ENCODE peak calls at places on chromosome 17, in eight cellular contexts. T, M, S, L, H, Y, O and C are unnamed samples. For H3K4me1 and H3K27me3, the result is how much of the 10 kb centered on the place peaks cover.

GRCh38 chr17:13346081-13346533 is 255.6 kb downstream of the HS3ST3A1 start:
- DNase-seq in T (no peak), M (peak), S (no peak), L (no peak), H (no peak), Y (no peak), O (no peak), C (no peak)

GRCh38 chr17:37844158-37844976 is 79.8 kb upstream of the TBC1D3K start:
- DNase-seq in T (peak), M (peak), S (no peak), L (peak), H (peak), Y (peak), O (no peak), C (peak)

GRCh38 chr17:31907342-31907975 is 6.0 kb upstream of the UTP6 start:
- DNase-seq in T (no peak), M (peak), S (no peak), L (no peak), H (peak), Y (no peak), O (peak), C (peak)

GRCh38 chr17:27226611-27227234 is 67.2 kb upstream of the WSB1 start:
- DNase-seq in T (no peak), M (no peak), S (peak), L (no peak), H (no peak), Y (no peak), O (no peak), C (peak)

GRCh38 chr17:59627770-59628171 is 8.1 kb downstream of the CLTC start:
- DNase-seq in T (no peak), M (no peak), S (no peak), L (no peak), H (no peak), Y (no peak), O (no peak), C (no peak)

GRCh38 chr17:75181608-75182318 is 996 bp downstream of the SUMO2 start:
- DNase-seq in T (peak), M (no peak), S (peak), L (no peak), H (peak), Y (no peak), O (peak), C (peak)

GRCh38 chr17:4313482-4314114 is 49.8 kb upstream of the ANKFY1 start:
- DNase-seq in T (no peak), M (no peak), S (no peak), L (no peak), H (no peak), Y (no peak), O (no peak), C (no peak)

GRCh38 chr17:32805029-32805976 is 71.6 kb downstream of the MYO1D start:
- DNase-seq in T (no peak), M (no peak), S (no peak), L (no peak), H (no peak), Y (no peak), O (no peak), C (no peak)

GRCh38 chr17:5044630-5045029 is 9.4 kb upstream of the SLC52A1 start:
- DNase-seq in T (no peak), M (no peak), S (peak), L (peak), H (no peak), Y (no peak), O (no peak), C (peak)

GRCh38 chr17:42050360-42051012 is at the start of gene C17orf113:
- DNase-seq in T (peak), M (peak), S (peak), L (peak), H (peak), Y (peak), O (no peak), C (peak)

GRCh38 chr17:77535435-77535834 is 394.7 kb downstream of the SEC14L1 start:
- DNase-seq in T (no peak), M (no peak), S (no peak), L (no peak), H (no peak), Y (no peak), O (peak), C (no peak)

GRCh38 chr17:80855968-80856862 is 135.4 kb upstream of the CHMP6 start:
- DNase-seq in T (no peak), M (no peak), S (peak), L (peak), H (no peak), Y (no peak), O (peak), C (peak)

GRCh38 chr17:7589204-7589868 is 558 bp downstream of the SOX15 start:
- DNase-seq in T (peak), M (peak), S (peak), L (peak), H (peak), Y (peak), O (peak), C (peak)

GRCh38 chr17:19867654-19868395 is at the start of gene ULK2:
- DNase-seq in T (peak), M (peak), S (peak), L (peak), H (peak), Y (peak), O (peak), C (peak)

GRCh38 chr17:65750678-65751077 is 189.2 kb upstream of the AXIN2 start:
- DNase-seq in T (peak), M (peak), S (peak), L (peak), H (peak), Y (no peak), O (no peak), C (peak)

GRCh38 chr17:71099003-71099710 is 929.8 kb downstream of the KCNJ2 start:
- DNase-seq in T (no peak), M (no peak), S (no peak), L (no peak), H (no peak), Y (no peak), O (no peak), C (no peak)

GRCh38 chr17:80667462-80668277 is 123.0 kb downstream of the RPTOR start:
- DNase-seq in T (no peak), M (no peak), S (no peak), L (no peak), H (no peak), Y (no peak), O (peak), C (peak)

GRCh38 chr17:10069301-10069700 is 129.1 kb downstream of the GAS7 start:
- DNase-seq in T (no peak), M (peak), S (no peak), L (no peak), H (peak), Y (no peak), O (peak), C (no peak)

GRCh38 chr17:27319536-27320221 is 25.8 kb downstream of the WSB1 start:
- DNase-seq in T (peak), M (peak), S (peak), L (no peak), H (peak), Y (no peak), O (peak), C (peak)

GRCh38 chr17:78252701-78253635 is 21.5 kb downstream of the TMEM235 start:
- DNase-seq in T (no peak), M (peak), S (no peak), L (no peak), H (no peak), Y (no peak), O (no peak), C (no peak)

DNA sequence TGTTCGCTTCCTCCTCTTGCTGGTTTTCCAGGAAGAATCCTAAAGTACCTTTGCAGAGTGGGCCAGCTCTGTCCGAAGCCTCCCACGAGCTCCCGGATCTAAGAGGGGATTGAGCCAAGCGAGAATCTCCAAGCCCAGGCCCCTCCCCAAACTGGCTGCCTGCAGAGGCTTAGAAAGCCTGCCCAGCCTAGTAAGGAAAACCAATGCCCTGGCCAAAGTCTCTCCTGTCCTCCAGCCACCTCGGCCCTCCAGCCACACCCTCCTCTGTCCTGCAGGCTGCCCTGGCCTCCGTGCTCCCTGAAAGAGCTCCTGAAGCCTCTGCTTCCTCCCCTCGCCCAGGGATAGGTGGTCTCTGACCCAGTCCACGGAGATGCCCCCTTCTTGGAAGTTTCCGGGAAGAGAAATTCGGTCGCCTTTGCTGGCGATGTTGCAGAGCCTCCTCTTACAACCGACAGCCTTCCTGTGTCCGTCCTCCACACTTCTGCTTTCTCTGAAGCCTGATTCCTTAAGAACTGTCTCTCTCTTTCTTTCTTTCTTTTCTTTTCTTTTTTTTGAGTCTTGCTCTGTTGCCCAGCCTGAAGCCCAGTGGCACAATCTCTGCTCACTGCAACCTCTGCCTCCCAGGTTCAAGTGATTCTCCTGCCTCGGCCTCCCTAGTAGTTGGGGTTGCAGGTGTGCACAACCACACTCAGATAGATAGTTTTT is 54.9 kb upstream of the TOB1 start:
- DNase-seq in T (no peak), M (no peak), S (no peak), L (peak), H (no peak), Y (no peak), O (no peak), C (peak)
- H3K4me1 ChIP-seq in T (under half), M (under half), S (half or more), L (half or more), H (under half), Y (under half), O (under half), C (under half)

GRCh38 chr17:49907279-49907678 is 59.4 kb upstream of the TAC4 start:
- DNase-seq in T (no peak), M (no peak), S (no peak), L (no peak), H (no peak), Y (no peak), O (no peak), C (no peak)

GRCh38 chr17:49906511-49907136 is 58.8 kb upstream of the TAC4 start:
- DNase-seq in T (no peak), M (no peak), S (peak), L (no peak), H (no peak), Y (no peak), O (no peak), C (no peak)

GRCh38 chr17:49903523-49903922 is 55.7 kb upstream of the TAC4 start:
- DNase-seq in T (no peak), M (no peak), S (no peak), L (no peak), H (no peak), Y (no peak), O (no peak), C (no peak)

GRCh38 chr17:49901460-49902331 is 53.8 kb upstream of the TAC4 start:
- DNase-seq in T (peak), M (no peak), S (peak), L (no peak), H (no peak), Y (no peak), O (no peak), C (no peak)

GRCh38 chr17:49904904-49905303 is 57.0 kb upstream of the TAC4 start:
- DNase-seq in T (no peak), M (no peak), S (no peak), L (no peak), H (no peak), Y (no peak), O (no peak), C (no peak)
- H3K27me3 ChIP-seq in T (half or more), M (under half), S (under half), L (under half), H (under half), Y (under half), O (half or more), C (under half)

GRCh38 chr17:67245694-67246397 is 850 bp upstream of the HELZ start:
- DNase-seq in T (peak), M (peak), S (peak), L (peak), H (no peak), Y (peak), O (no peak), C (peak)
- H3K4me1 ChIP-seq in T (under half), M (under half), S (under half), L (under half), H (under half), Y (under half), O (under half), C (under half)

GRCh38 chr17:82178499-82179290 is 33.9 kb downstream of the CCDC57 start:
- DNase-seq in T (no peak), M (no peak), S (no peak), L (no peak), H (no peak), Y (no peak), O (no peak), C (peak)
- H3K27me3 ChIP-seq in T (under half), M (under half), S (under half), L (under half), H (under half), Y (under half), O (under half), C (under half)

DNA sequence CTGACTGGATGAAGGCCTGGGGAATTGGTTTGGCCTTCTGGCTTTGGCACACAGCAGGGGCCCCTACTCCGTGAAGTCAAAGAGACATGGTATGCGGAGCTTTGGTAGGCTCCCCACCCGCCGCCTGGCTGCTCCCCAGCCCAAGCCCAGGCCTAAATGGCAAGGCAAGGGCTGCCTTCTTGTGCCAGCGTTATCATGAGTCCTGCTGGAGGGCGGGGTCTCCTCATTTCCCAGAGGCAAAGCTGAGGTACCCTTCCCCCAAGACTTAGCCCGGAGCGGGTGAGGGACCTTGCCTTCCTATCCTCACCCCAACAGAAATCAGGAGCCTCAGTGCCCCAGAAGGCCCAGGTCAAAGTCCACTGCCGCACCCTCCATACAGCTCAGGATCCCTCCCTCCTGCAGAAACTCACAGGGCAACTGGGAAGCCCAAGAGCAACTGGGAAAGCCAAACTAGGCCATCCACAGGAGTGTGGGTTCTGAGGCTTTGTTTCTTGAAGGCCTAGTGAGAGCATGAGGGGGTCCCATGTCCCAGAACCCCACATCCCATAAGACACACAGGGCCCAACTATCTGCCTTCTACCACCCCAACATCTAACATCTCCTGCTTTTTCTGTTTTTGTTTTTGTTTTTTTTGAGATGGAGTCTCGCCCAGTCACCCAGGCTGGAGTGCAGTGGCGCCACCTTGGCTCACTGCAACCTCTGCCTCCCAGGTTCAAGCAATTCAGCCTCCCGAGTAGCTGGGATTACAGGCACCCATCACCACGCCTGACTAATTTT is 9.3 kb downstream of the PGAP3 start:
- DNase-seq in T (no peak), M (no peak), S (no peak), L (peak), H (no peak), Y (no peak), O (no peak), C (peak)
- H3K4me1 ChIP-seq in T (half or more), M (under half), S (under half), L (under half), H (under half), Y (under half), O (half or more), C (under half)

GRCh38 chr17:66893382-66893781 is 58.5 kb downstream of the CACNG5 start:
- DNase-seq in T (no peak), M (no peak), S (no peak), L (no peak), H (no peak), Y (no peak), O (no peak), C (no peak)

GRCh38 chr17:66900126-66901010 is 64.1 kb upstream of the CACNG4 start:
- DNase-seq in T (no peak), M (no peak), S (no peak), L (no peak), H (no peak), Y (no peak), O (no peak), C (no peak)

GRCh38 chr17:66893863-66894262 is 58.9 kb downstream of the CACNG5 start:
- DNase-seq in T (no peak), M (no peak), S (no peak), L (no peak), H (no peak), Y (no peak), O (no peak), C (no peak)

GRCh38 chr17:66897141-66897540 is 62.2 kb downstream of the CACNG5 start:
- DNase-seq in T (no peak), M (no peak), S (no peak), L (no peak), H (no peak), Y (no peak), O (no peak), C (no peak)

DNA sequence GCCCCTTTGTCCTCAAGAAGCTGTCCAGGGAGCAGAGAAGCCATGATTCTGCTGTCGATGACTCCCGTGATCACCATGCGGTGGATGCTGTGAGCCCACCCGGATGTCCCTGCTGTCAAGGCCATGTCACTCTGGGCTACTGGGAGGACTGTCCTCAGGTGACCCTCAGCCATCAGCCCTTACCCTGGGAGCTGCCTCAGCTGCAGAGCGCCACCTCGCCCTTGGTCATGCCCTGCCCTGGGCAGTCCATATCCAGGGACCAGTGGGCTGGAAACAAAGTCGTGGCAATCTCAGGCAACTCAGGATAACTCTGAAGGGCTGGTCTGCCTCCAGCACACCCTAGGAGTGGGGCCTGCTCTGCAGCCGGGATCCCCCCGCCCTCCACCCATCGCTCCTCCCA is 63.6 kb downstream of the CACNG5 start:
- DNase-seq in T (no peak), M (no peak), S (no peak), L (no peak), H (no peak), Y (no peak), O (no peak), C (no peak)
- H3K27me3 ChIP-seq in T (under half), M (under half), S (under half), L (under half), H (under half), Y (under half), O (under half), C (under half)

GRCh38 chr17:72425133-72425795 is 304.4 kb downstream of the SOX9 start:
- DNase-seq in T (no peak), M (no peak), S (no peak), L (no peak), H (no peak), Y (no peak), O (no peak), C (no peak)

GRCh38 chr17:72426321-72426720 is 305.5 kb downstream of the SOX9 start:
- DNase-seq in T (no peak), M (no peak), S (no peak), L (no peak), H (no peak), Y (no peak), O (peak), C (no peak)

GRCh38 chr17:72424505-72425117 is 303.8 kb downstream of the SOX9 start:
- DNase-seq in T (no peak), M (no peak), S (no peak), L (no peak), H (no peak), Y (no peak), O (no peak), C (no peak)

GRCh38 chr17:72426948-72427760 is 306.3 kb downstream of the SOX9 start:
- DNase-seq in T (no peak), M (no peak), S (no peak), L (peak), H (no peak), Y (no peak), O (no peak), C (peak)

GRCh38 chr17:72425796-72426173 is 305.0 kb downstream of the SOX9 start:
- DNase-seq in T (no peak), M (no peak), S (no peak), L (no peak), H (no peak), Y (no peak), O (peak), C (no peak)
- H3K4me1 ChIP-seq in T (under half), M (under half), S (under half), L (half or more), H (under half), Y (under half), O (under half), C (under half)

DNA sequence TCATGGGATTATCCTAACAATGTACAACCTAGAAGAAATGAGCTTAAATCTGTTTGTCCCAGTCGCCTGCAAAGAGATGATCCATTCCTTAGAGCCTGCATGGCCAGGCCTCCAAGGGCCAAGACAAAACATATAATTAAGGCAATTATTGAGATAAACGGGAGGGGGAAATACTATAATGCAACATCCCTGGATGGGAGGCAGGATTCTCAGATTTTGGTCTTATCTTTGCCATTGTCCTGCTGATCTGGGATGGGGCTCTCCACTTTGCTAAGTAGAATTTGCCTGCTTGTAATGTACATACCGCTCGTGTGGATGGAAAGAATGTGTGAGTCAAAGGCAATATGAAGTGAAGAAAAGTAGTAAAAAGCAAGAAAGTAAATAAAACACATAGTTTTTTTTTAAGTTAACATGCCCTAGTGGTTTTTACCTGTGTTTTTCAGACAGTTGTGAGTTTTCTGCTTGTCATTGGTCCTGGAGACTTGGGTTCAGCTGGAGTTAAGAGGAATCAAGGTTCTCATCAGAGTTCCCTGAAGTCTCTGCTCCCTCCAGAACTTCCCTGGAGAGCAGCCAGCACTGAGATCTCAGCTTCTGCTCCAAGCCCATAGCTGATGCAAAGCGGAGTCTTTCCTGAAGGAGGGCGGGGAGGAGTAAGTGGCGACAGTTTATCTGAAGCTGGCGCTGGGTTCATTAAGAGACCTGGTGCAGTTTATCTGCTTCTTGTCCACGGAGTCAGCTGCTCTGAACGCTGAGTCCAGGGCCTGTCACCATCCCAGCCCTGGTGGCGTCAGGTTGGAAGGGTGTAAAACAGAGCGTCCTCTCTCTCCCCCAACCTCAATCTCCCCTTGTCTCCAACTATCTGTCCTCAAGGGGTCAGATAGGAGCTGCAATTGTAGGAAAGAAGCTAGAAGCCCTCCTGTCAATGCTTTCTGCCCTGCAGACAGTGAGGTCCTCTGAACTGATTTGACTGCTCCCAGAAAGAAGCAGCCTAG is 30.1 kb downstream of the HOXB1 start:
- DNase-seq in T (peak), M (no peak), S (no peak), L (no peak), H (no peak), Y (no peak), O (no peak), C (no peak)
- H3K27me3 ChIP-seq in T (under half), M (under half), S (under half), L (under half), H (under half), Y (under half), O (under half), C (under half)